ENCODE peak calls at places on chromosomes 2 and 18, in five cellular contexts. One of them, this sample, is unnamed. For H3K4me1 and H3K9me3, the result is how much of the 10 kb centered on the place peaks cover.

GRCh38 chr2:193973781-193974180 is 1683.2 kb upstream of the SLC39A10 start:
- DNase-seq in astrocyte: no peak
- DNase-seq in prostate gland: no peak
- DNase-seq in lower lobe of right lung: no peak
- DNase-seq in stomach: no peak
- DNase-seq in this sample: no peak

GRCh38 chr18:55088000-55088401 is 128.7 kb upstream of the CCDC68 start:
- DNase-seq in prostate gland: no peak
- DNase-seq in lower lobe of right lung: no peak
- DNase-seq in astrocyte: peak
- DNase-seq in stomach: no peak
- DNase-seq in this sample: no peak

GRCh38 chr2:152432206-152432653 is 97.3 kb downstream of the FMNL2 start:
- DNase-seq in prostate gland: no peak
- DNase-seq in stomach: no peak
- DNase-seq in astrocyte: peak
- DNase-seq in lower lobe of right lung: no peak
- DNase-seq in this sample: no peak

GRCh38 chr2:238114851-238115660 is 14.9 kb downstream of the ESPNL start:
- DNase-seq in lower lobe of right lung: peak
- DNase-seq in stomach: no peak
- DNase-seq in prostate gland: no peak
- DNase-seq in astrocyte: no peak
- DNase-seq in this sample: peak

GRCh38 chr2:28233070-28233718 is 159.5 kb upstream of the FOSL2 start:
- DNase-seq in prostate gland: no peak
- DNase-seq in astrocyte: peak
- DNase-seq in lower lobe of right lung: no peak
- DNase-seq in stomach: peak
- DNase-seq in this sample: no peak

GRCh38 chr2:193371200-193371599 is 1176.5 kb upstream of the TMEFF2 start:
- DNase-seq in lower lobe of right lung: no peak
- DNase-seq in stomach: no peak
- DNase-seq in astrocyte: no peak
- DNase-seq in prostate gland: no peak
- DNase-seq in this sample: no peak

GRCh38 chr2:209977386-209978239 is 24.8 kb upstream of the RPE start:
- DNase-seq in prostate gland: no peak
- DNase-seq in stomach: no peak
- DNase-seq in lower lobe of right lung: no peak
- DNase-seq in astrocyte: peak
- DNase-seq in this sample: no peak

GRCh38 chr18:23270999-23271680 is 135.9 kb downstream of the CABLES1 start:
- DNase-seq in lower lobe of right lung: no peak
- DNase-seq in astrocyte: peak
- DNase-seq in prostate gland: no peak
- DNase-seq in stomach: no peak
- DNase-seq in this sample: no peak

GRCh38 chr2:64859208-64860161 is 129.7 kb upstream of the SLC1A4 start:
- DNase-seq in prostate gland: peak
- DNase-seq in stomach: peak
- DNase-seq in astrocyte: peak
- DNase-seq in lower lobe of right lung: peak
- DNase-seq in this sample: peak

GRCh38 chr2:196230051-196230450 is 58.7 kb upstream of the STK17B start:
- DNase-seq in astrocyte: no peak
- DNase-seq in stomach: peak
- DNase-seq in prostate gland: no peak
- DNase-seq in lower lobe of right lung: peak
- DNase-seq in this sample: peak

GRCh38 chr2:71976685-71977084 is 171.0 kb downstream of the CYP26B1 start:
- DNase-seq in lower lobe of right lung: no peak
- DNase-seq in astrocyte: no peak
- DNase-seq in stomach: no peak
- DNase-seq in prostate gland: no peak
- DNase-seq in this sample: no peak

GRCh38 chr2:208033701-208034502 is 8.6 kb upstream of the PLEKHM3 start:
- DNase-seq in prostate gland: peak
- DNase-seq in astrocyte: peak
- DNase-seq in lower lobe of right lung: peak
- DNase-seq in stomach: peak
- DNase-seq in this sample: peak

GRCh38 chr2:205001306-205001966 is 456.2 kb downstream of the PARD3B start:
- DNase-seq in lower lobe of right lung: no peak
- DNase-seq in stomach: no peak
- DNase-seq in astrocyte: no peak
- DNase-seq in prostate gland: no peak
- DNase-seq in this sample: no peak

GRCh38 chr2:36692078-36692477 is 4.4 kb upstream of the VIT start:
- DNase-seq in prostate gland: no peak
- DNase-seq in stomach: no peak
- DNase-seq in lower lobe of right lung: no peak
- DNase-seq in astrocyte: no peak
- DNase-seq in this sample: no peak

GRCh38 chr2:111930875-111931274 is 32.5 kb downstream of the MERTK start:
- DNase-seq in astrocyte: peak
- DNase-seq in prostate gland: no peak
- DNase-seq in lower lobe of right lung: no peak
- DNase-seq in stomach: no peak
- DNase-seq in this sample: no peak

GRCh38 chr2:183242937-183243336 is 118.7 kb downstream of the NUP35 start:
- DNase-seq in astrocyte: peak
- DNase-seq in stomach: no peak
- DNase-seq in lower lobe of right lung: no peak
- DNase-seq in prostate gland: no peak
- DNase-seq in this sample: no peak

DNA sequence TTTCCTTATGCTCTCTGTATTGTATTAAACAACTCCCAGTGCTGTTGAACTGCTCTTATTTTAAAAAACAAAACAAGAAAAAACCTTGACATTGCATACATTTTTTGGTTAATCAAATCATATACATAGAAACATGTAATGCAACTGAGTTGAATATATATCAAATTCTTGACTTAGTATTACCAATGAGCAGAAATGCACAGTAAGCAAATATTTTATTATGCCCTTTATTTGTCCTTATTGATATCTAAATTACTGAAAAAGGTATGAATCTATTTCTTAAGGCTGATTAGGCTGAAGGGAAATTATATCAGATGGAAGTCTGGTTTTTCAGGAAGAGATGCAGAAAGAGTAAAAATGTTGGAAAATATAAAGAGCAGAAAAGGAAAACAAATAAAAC is 6.9 kb upstream of the KDM3A start:
- DNase-seq in prostate gland: no peak
- DNase-seq in stomach: no peak
- DNase-seq in astrocyte: no peak
- DNase-seq in lower lobe of right lung: no peak
- DNase-seq in this sample: no peak
- H3K4me1 ChIP-seq in prostate gland: under half
- H3K4me1 ChIP-seq in stomach: under half
- H3K4me1 ChIP-seq in astrocyte: under half
- H3K4me1 ChIP-seq in lower lobe of right lung: under half
- H3K4me1 ChIP-seq in this sample: under half

GRCh38 chr18:49008156-49008555 is 57.4 kb upstream of the SMAD7 start:
- DNase-seq in stomach: no peak
- DNase-seq in lower lobe of right lung: no peak
- DNase-seq in prostate gland: no peak
- DNase-seq in astrocyte: no peak
- DNase-seq in this sample: no peak
- TF ChIP-seq CTCF in stomach: no peak
- TF ChIP-seq CTCF in lower lobe of right lung: no peak
- TF ChIP-seq CTCF in prostate gland: no peak
- TF ChIP-seq CTCF in astrocyte: no peak
- TF ChIP-seq CTCF in this sample: no peak

DNA sequence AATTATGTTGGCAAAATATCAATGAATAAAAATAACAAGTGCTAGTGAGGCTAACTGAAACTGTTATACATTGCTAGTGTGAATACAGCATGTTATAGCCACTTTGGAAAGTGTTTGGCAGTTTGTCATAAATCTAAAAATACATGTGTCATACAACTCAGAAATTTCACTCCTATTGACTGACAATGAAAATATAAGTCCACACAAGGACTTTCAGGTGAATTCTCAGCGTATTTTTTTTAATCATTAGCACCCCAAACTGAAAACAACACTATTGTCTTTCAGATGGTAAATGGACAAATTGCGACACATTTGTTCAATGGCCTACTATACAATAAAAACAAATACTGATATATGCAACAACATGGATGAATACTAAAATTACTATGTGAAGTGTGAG is 884.8 kb downstream of the TRIB2 start:
- DNase-seq in stomach: no peak
- DNase-seq in lower lobe of right lung: no peak
- DNase-seq in astrocyte: no peak
- DNase-seq in prostate gland: no peak
- DNase-seq in this sample: no peak
- H3K9me3 ChIP-seq in stomach: under half
- H3K9me3 ChIP-seq in lower lobe of right lung: under half
- H3K9me3 ChIP-seq in astrocyte: under half
- H3K9me3 ChIP-seq in prostate gland: under half
- H3K9me3 ChIP-seq in this sample: under half

GRCh38 chr2:39390126-39390692 is 46.9 kb downstream of the MAP4K3 start:
- DNase-seq in prostate gland: no peak
- DNase-seq in stomach: no peak
- DNase-seq in lower lobe of right lung: no peak
- DNase-seq in astrocyte: no peak
- DNase-seq in this sample: no peak

GRCh38 chr2:39380525-39381150 is 56.4 kb downstream of the MAP4K3 start:
- DNase-seq in lower lobe of right lung: no peak
- DNase-seq in prostate gland: no peak
- DNase-seq in astrocyte: peak
- DNase-seq in stomach: no peak
- DNase-seq in this sample: no peak

GRCh38 chr2:39381653-39382052 is 55.4 kb downstream of the MAP4K3 start:
- DNase-seq in prostate gland: no peak
- DNase-seq in lower lobe of right lung: no peak
- DNase-seq in stomach: no peak
- DNase-seq in astrocyte: no peak
- DNase-seq in this sample: no peak

GRCh38 chr2:39386064-39386463 is 51.0 kb downstream of the MAP4K3 start:
- DNase-seq in prostate gland: no peak
- DNase-seq in stomach: no peak
- DNase-seq in astrocyte: no peak
- DNase-seq in lower lobe of right lung: no peak
- DNase-seq in this sample: no peak

DNA sequence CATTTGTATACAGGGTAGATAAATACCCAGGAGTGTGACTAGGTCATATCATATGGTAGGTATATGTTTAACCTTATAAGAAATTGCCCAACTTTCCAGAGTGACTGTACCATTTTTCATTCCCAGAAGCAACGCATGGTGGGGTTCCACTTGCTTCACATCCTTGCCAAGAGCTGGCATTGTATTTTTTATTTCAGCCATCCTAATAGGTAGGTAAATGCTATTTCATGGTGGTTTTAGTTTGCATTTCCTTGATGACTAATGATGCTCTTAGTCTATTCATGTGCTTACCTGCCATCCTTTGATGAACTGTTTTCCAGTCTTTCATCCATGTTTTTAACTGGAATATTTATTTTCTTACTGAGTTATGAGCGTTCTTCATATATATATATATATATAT is 51.9 kb downstream of the MAP4K3 start:
- DNase-seq in lower lobe of right lung: no peak
- DNase-seq in prostate gland: no peak
- DNase-seq in stomach: no peak
- DNase-seq in astrocyte: no peak
- DNase-seq in this sample: no peak
- H3K4me1 ChIP-seq in lower lobe of right lung: under half
- H3K4me1 ChIP-seq in prostate gland: under half
- H3K4me1 ChIP-seq in stomach: under half
- H3K4me1 ChIP-seq in astrocyte: under half
- H3K4me1 ChIP-seq in this sample: under half